ENCODE peak calls at places on chromosomes 5 and 9, in six cellular contexts. One of them, this sample, is unnamed.

GRCh38 chr5:34571380-34572041 is 84.6 kb upstream of the RAI14 start:
- DNase-seq in stimulated activated CD8-positive, alpha-beta memory T cell treated with anti-CD3 and anti-CD28 coated beads, Interleukin-4, amount 100 ng/mL, for 24 hours: no peak
- DNase-seq in T47D: no peak
- DNase-seq in SHP77 treated with DMSO at 0.1 percent for 48 hours: no peak
- DNase-seq in head of caudate nucleus: no peak
- DNase-seq in ovary: no peak
- DNase-seq in this sample: no peak

GRCh38 chr9:22425551-22425950 is 21.1 kb upstream of the DMRTA1 start:
- DNase-seq in stimulated activated CD8-positive, alpha-beta memory T cell treated with anti-CD3 and anti-CD28 coated beads, Interleukin-4, amount 100 ng/mL, for 24 hours: no peak
- DNase-seq in T47D: no peak
- DNase-seq in SHP77 treated with DMSO at 0.1 percent for 48 hours: no peak
- DNase-seq in head of caudate nucleus: no peak
- DNase-seq in ovary: no peak
- DNase-seq in this sample: no peak

GRCh38 chr5:16497546-16497945 is 31.9 kb upstream of the ZNF622 start:
- DNase-seq in stimulated activated CD8-positive, alpha-beta memory T cell treated with anti-CD3 and anti-CD28 coated beads, Interleukin-4, amount 100 ng/mL, for 24 hours: no peak
- DNase-seq in T47D: no peak
- DNase-seq in SHP77 treated with DMSO at 0.1 percent for 48 hours: no peak
- DNase-seq in head of caudate nucleus: no peak
- DNase-seq in ovary: no peak
- DNase-seq in this sample: no peak

GRCh38 chr9:114953917-114954316 is 23.5 kb upstream of the TNFSF8 start:
- DNase-seq in stimulated activated CD8-positive, alpha-beta memory T cell treated with anti-CD3 and anti-CD28 coated beads, Interleukin-4, amount 100 ng/mL, for 24 hours: no peak
- DNase-seq in T47D: no peak
- DNase-seq in SHP77 treated with DMSO at 0.1 percent for 48 hours: no peak
- DNase-seq in head of caudate nucleus: no peak
- DNase-seq in ovary: no peak
- DNase-seq in this sample: no peak

GRCh38 chr5:177131711-177132503 is 1.7 kb upstream of the NSD1 start:
- DNase-seq in stimulated activated CD8-positive, alpha-beta memory T cell treated with anti-CD3 and anti-CD28 coated beads, Interleukin-4, amount 100 ng/mL, for 24 hours: no peak
- DNase-seq in T47D: no peak
- DNase-seq in SHP77 treated with DMSO at 0.1 percent for 48 hours: no peak
- DNase-seq in head of caudate nucleus: peak
- DNase-seq in ovary: peak
- DNase-seq in this sample: no peak

GRCh38 chr5:139273572-139274264 is 19.8 kb upstream of the MATR3 start:
- DNase-seq in stimulated activated CD8-positive, alpha-beta memory T cell treated with anti-CD3 and anti-CD28 coated beads, Interleukin-4, amount 100 ng/mL, for 24 hours: peak
- DNase-seq in T47D: peak
- DNase-seq in SHP77 treated with DMSO at 0.1 percent for 48 hours: peak
- DNase-seq in head of caudate nucleus: peak
- DNase-seq in ovary: peak
- DNase-seq in this sample: peak

GRCh38 chr5:123441408-123441807 is 18.2 kb upstream of the CEP120 start:
- DNase-seq in stimulated activated CD8-positive, alpha-beta memory T cell treated with anti-CD3 and anti-CD28 coated beads, Interleukin-4, amount 100 ng/mL, for 24 hours: no peak
- DNase-seq in T47D: no peak
- DNase-seq in SHP77 treated with DMSO at 0.1 percent for 48 hours: no peak
- DNase-seq in head of caudate nucleus: no peak
- DNase-seq in ovary: no peak
- DNase-seq in this sample: no peak

GRCh38 chr5:107296572-107296971 is 374.2 kb downstream of the EFNA5 start:
- DNase-seq in stimulated activated CD8-positive, alpha-beta memory T cell treated with anti-CD3 and anti-CD28 coated beads, Interleukin-4, amount 100 ng/mL, for 24 hours: no peak
- DNase-seq in T47D: no peak
- DNase-seq in SHP77 treated with DMSO at 0.1 percent for 48 hours: no peak
- DNase-seq in head of caudate nucleus: no peak
- DNase-seq in ovary: no peak
- DNase-seq in this sample: no peak

GRCh38 chr5:151949909-151950308 is 25.3 kb upstream of the GLRA1 start:
- DNase-seq in stimulated activated CD8-positive, alpha-beta memory T cell treated with anti-CD3 and anti-CD28 coated beads, Interleukin-4, amount 100 ng/mL, for 24 hours: no peak
- DNase-seq in T47D: no peak
- DNase-seq in SHP77 treated with DMSO at 0.1 percent for 48 hours: no peak
- DNase-seq in head of caudate nucleus: no peak
- DNase-seq in ovary: no peak
- DNase-seq in this sample: no peak

GRCh38 chr9:89254058-89254772 is 56.8 kb upstream of the CKS2 start:
- DNase-seq in stimulated activated CD8-positive, alpha-beta memory T cell treated with anti-CD3 and anti-CD28 coated beads, Interleukin-4, amount 100 ng/mL, for 24 hours: no peak
- DNase-seq in T47D: no peak
- DNase-seq in SHP77 treated with DMSO at 0.1 percent for 48 hours: no peak
- DNase-seq in head of caudate nucleus: no peak
- DNase-seq in ovary: no peak
- DNase-seq in this sample: no peak

GRCh38 chr5:39639618-39640078 is 214.9 kb upstream of the DAB2 start:
- DNase-seq in stimulated activated CD8-positive, alpha-beta memory T cell treated with anti-CD3 and anti-CD28 coated beads, Interleukin-4, amount 100 ng/mL, for 24 hours: no peak
- DNase-seq in T47D: no peak
- DNase-seq in SHP77 treated with DMSO at 0.1 percent for 48 hours: no peak
- DNase-seq in head of caudate nucleus: no peak
- DNase-seq in ovary: no peak
- DNase-seq in this sample: no peak

GRCh38 chr9:35844628-35845301 is 15.7 kb downstream of the TMEM8B start:
- DNase-seq in stimulated activated CD8-positive, alpha-beta memory T cell treated with anti-CD3 and anti-CD28 coated beads, Interleukin-4, amount 100 ng/mL, for 24 hours: no peak
- DNase-seq in T47D: peak
- DNase-seq in SHP77 treated with DMSO at 0.1 percent for 48 hours: no peak
- DNase-seq in head of caudate nucleus: no peak
- DNase-seq in ovary: no peak
- DNase-seq in this sample: no peak

GRCh38 chr9:107213561-107214028 is 69.5 kb upstream of the RAD23B start:
- DNase-seq in stimulated activated CD8-positive, alpha-beta memory T cell treated with anti-CD3 and anti-CD28 coated beads, Interleukin-4, amount 100 ng/mL, for 24 hours: peak
- DNase-seq in T47D: no peak
- DNase-seq in SHP77 treated with DMSO at 0.1 percent for 48 hours: no peak
- DNase-seq in head of caudate nucleus: no peak
- DNase-seq in ovary: no peak
- DNase-seq in this sample: no peak

GRCh38 chr5:159286420-159287035 is 23.4 kb downstream of the UBLCP1 start:
- DNase-seq in stimulated activated CD8-positive, alpha-beta memory T cell treated with anti-CD3 and anti-CD28 coated beads, Interleukin-4, amount 100 ng/mL, for 24 hours: no peak
- DNase-seq in T47D: peak
- DNase-seq in SHP77 treated with DMSO at 0.1 percent for 48 hours: no peak
- DNase-seq in head of caudate nucleus: no peak
- DNase-seq in ovary: no peak
- DNase-seq in this sample: peak